ENCODE peak calls at places on chromosomes 13 and 19, in six cellular contexts. M is A673; H is CD4-positive, alpha-beta T cell; O is GM23248; S is psoas muscle; U is heart left ventricle. L is an unnamed sample.

GRCh38 chr19:53808710-53809125 is 15.4 kb downstream of the NLRP12 start:
- DNase-seq in M (peak; percentile 62), H (no peak), O (peak; percentile 70), S (no peak), U (no peak), L (no peak)

GRCh38 chr13:28679628-28680027 is 20.7 kb downstream of the POMP start:
- DNase-seq in M (peak; percentile 27), H (no peak), O (peak; percentile 61), S (no peak), U (no peak), L (no peak)

GRCh38 chr13:28099396-28100148 is 804 bp downstream of the FLT3 start:
- DNase-seq in M (no peak), H (no peak), O (no peak), S (no peak), U (no peak), L (no peak)

GRCh38 chr19:53193534-53194222 is 520 bp upstream of the ZNF665 start:
- DNase-seq in M (no peak), H (no peak), O (no peak), S (no peak), U (no peak), L (no peak)

GRCh38 chr19:30144242-30144758 is 202.3 kb downstream of the URI1 start:
- DNase-seq in M (no peak), H (no peak), O (no peak), S (no peak), U (no peak), L (no peak)

GRCh38 chr19:12639901-12640613 is 26.5 kb downstream of the MAN2B1 start:
- DNase-seq in M (peak; percentile 87), H (peak; percentile 79), O (peak; percentile 95), S (peak; percentile 82), U (peak; percentile 79), L (peak; percentile 45)

GRCh38 chr19:30281903-30282302 is 90.3 kb upstream of the ZNF536 start:
- DNase-seq in M (no peak), H (no peak), O (peak; percentile 1), S (no peak), U (no peak), L (no peak)

GRCh38 chr13:73273737-73274136 is 214.9 kb downstream of the KLF5 start:
- DNase-seq in M (peak; percentile 62), H (no peak), O (peak; percentile 73), S (no peak), U (no peak), L (no peak)

GRCh38 chr19:49020931-49021895 is 2.9 kb downstream of the CGB3 start:
- DNase-seq in M (no peak), H (no peak), O (peak; percentile 42), S (no peak), U (no peak), L (no peak)

GRCh38 chr13:38042771-38043170 is 173.2 kb upstream of the TRPC4 start:
- DNase-seq in M (peak; percentile 55), H (no peak), O (peak; percentile 55), S (no peak), U (no peak), L (no peak)

GRCh38 chr19:22882797-22883196 is 50.7 kb downstream of the ZNF723 start:
- DNase-seq in M (peak; percentile 40), H (no peak), O (peak; percentile 27), S (no peak), U (no peak), L (no peak)

GRCh38 chr13:75055296-75055695 is 426.7 kb downstream of the TBC1D4 start:
- DNase-seq in M (no peak), H (no peak), O (no peak), S (no peak), U (no peak), L (no peak)

GRCh38 chr13:50668882-50669281 is 174.6 kb downstream of the DLEU7 start:
- DNase-seq in M (no peak), H (no peak), O (no peak), S (no peak), U (no peak), L (no peak)

GRCh38 chr19:6800991-6801396 is 28.5 kb downstream of the VAV1 start:
- DNase-seq in M (no peak), H (no peak), O (peak; percentile 86), S (no peak), U (no peak), L (no peak)

GRCh38 chr13:22549126-22549525 is 631.7 kb upstream of the SGCG start:
- DNase-seq in M (no peak), H (no peak), O (no peak), S (no peak), U (no peak), L (no peak)

GRCh38 chr13:27482996-27483395 is 32.6 kb upstream of the MTIF3 start:
- DNase-seq in M (no peak), H (no peak), O (no peak), S (no peak), U (no peak), L (no peak)

GRCh38 chr19:50869479-50869878 is 3.8 kb upstream of the KLK2 start:
- DNase-seq in M (no peak), H (no peak), O (no peak), S (no peak), U (no peak), L (no peak)

GRCh38 chr19:50875795-50876422 is 2.7 kb downstream of the KLK2 start:
- DNase-seq in M (no peak), H (no peak), O (no peak), S (no peak), U (no peak), L (no peak)

GRCh38 chr19:50874185-50874584 is 946 bp downstream of the KLK2 start:
- DNase-seq in M (no peak), H (no peak), O (no peak), S (no peak), U (no peak), L (no peak)

GRCh38 chr19:50873056-50873455 is at the start of gene KLK2:
- DNase-seq in M (no peak), H (no peak), O (no peak), S (no peak), U (no peak), L (no peak)

DNA sequence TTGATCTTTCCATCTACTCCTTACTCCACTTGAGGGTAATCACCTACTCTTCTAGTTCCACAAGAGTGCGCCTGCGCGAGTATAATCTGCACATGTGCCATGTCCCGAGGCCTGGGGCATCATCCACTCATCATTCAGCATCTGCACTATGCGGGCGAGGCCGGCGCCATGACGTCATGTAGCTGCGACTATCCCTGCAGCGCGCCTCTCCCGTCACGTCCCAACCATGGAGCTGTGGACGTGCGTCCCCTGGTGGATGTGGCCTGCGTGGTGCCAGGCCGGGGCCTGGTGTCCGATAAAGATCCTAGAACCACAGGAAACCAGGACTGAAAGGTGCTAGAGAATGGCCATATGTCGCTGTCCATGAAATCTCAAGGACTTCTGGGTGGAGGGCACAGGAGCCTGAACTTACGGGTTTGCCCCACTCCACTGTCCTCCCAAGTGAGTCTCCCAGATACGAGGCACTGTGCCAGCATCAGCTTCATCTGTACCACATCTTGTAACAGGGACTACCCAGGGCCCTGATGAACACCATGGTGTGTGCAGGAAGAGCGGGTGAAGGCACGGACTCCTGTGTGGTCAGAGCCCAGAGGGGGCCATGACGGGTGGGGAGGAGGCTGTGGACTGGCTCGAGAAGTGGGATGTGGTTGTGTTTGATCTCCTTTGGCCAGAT is 2.7 kb upstream of the KLK2 start:
- DNase-seq in M (no peak), H (no peak), O (no peak), S (no peak), U (no peak), L (no peak)
- H3K27me3 ChIP-seq in M (peaks cover 97% of the 10 kb centered on the region), H (peaks cover 45% of the 10 kb centered on the region), O (no peaks in the 10 kb centered on the region), S (peaks cover 6% of the 10 kb centered on the region), U (peaks cover 38% of the 10 kb centered on the region), L (no peaks in the 10 kb centered on the region)

GRCh38 chr19:35559281-35559659 is 4.2 kb downstream of the ATP4A start:
- DNase-seq in M (no peak), H (no peak), O (no peak), S (no peak), U (no peak), L (no peak)
- H3K27me3 ChIP-seq in M (peaks cover 22% of the 10 kb centered on the region), H (peaks cover 36% of the 10 kb centered on the region), O (peaks cover 14% of the 10 kb centered on the region), S (no peaks in the 10 kb centered on the region), U (peaks cover 45% of the 10 kb centered on the region), L (no peaks in the 10 kb centered on the region)

DNA sequence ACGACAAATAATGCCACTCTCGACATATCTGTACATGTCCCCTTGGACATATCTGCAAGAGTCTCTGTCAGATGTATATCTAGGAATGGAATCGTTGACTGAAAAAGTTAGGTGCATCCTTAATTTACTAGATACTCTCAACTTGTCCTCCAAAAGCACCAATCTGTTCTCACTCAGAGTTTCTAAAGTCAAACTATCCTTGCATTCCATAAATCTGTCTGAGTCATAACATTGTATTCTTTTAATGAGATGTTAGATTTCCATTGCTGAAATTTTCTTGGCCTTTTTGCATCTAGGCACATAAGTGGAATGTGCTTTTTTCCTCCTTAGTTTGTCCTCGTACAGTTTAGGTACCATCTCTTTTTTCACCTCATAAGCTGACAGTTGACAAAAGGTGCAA is 139.8 kb downstream of the PTPRS start:
- DNase-seq in M (no peak), H (no peak), O (peak; percentile 52), S (no peak), U (no peak), L (no peak)
- H3K27me3 ChIP-seq in M (no peaks in the 10 kb centered on the region), H (no peaks in the 10 kb centered on the region), O (no peaks in the 10 kb centered on the region), S (no peaks in the 10 kb centered on the region), U (no peaks in the 10 kb centered on the region), L (no peaks in the 10 kb centered on the region)

GRCh38 chr13:112955956-112956355 is 13.1 kb upstream of the MCF2L start:
- DNase-seq in M (no peak), H (no peak), O (no peak), S (no peak), U (no peak), L (no peak)
- H3K27me3 ChIP-seq in M (peaks cover 16% of the 10 kb centered on the region), H (no peaks in the 10 kb centered on the region), O (peaks cover 59% of the 10 kb centered on the region), S (no peaks in the 10 kb centered on the region), U (no peaks in the 10 kb centered on the region), L (no peaks in the 10 kb centered on the region)

GRCh38 chr19:41937525-41937924 is 9.3 kb upstream of the ERFL start:
- DNase-seq in M (no peak), H (no peak), O (no peak), S (no peak), U (no peak), L (no peak)

GRCh38 chr19:41936416-41936850 is 8.2 kb upstream of the ERFL start:
- DNase-seq in M (no peak), H (peak; percentile 39), O (peak; percentile 75), S (no peak), U (no peak), L (no peak)

GRCh38 chr19:41936961-41937360 is 8.7 kb upstream of the ERFL start:
- DNase-seq in M (no peak), H (no peak), O (no peak), S (no peak), U (no peak), L (no peak)

GRCh38 chr19:41934849-41935374 is 6.7 kb upstream of the ERFL start:
- DNase-seq in M (peak; percentile 79), H (peak; percentile 75), O (peak; percentile 60), S (peak; percentile 58), U (peak; percentile 70), L (no peak)

GRCh38 chr19:41935781-41936415 is 7.6 kb upstream of the ERFL start:
- DNase-seq in M (no peak), H (no peak), O (peak; percentile 72), S (no peak), U (no peak), L (no peak)
- H3K27me3 ChIP-seq in M (no peaks in the 10 kb centered on the region), H (no peaks in the 10 kb centered on the region), O (peaks cover 30% of the 10 kb centered on the region), S (no peaks in the 10 kb centered on the region), U (peaks cover 54% of the 10 kb centered on the region), L (peaks cover 9% of the 10 kb centered on the region)

DNA sequence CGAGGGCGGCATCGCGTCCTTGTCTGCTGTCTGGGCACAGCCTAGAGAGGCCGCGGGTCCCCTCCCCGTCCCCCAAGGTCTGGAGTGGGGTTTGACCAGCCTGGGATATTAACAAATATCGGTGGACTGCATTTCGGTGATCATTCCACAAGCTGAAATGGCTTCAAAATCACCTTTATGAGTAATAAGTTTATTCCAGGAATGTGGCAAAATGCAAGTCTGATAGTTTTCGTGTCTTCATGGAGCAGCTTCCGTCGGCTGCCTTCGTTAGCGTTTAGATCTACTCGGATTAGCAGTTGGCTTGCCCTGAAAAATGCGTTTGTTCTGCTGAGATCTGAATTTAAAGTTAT is 1.1 kb upstream of the GJA3 start:
- DNase-seq in M (no peak), H (no peak), O (no peak), S (no peak), U (no peak), L (no peak)
- H3K27me3 ChIP-seq in M (peaks cover 37% of the 10 kb centered on the region), H (peaks cover 51% of the 10 kb centered on the region), O (peaks cover 7% of the 10 kb centered on the region), S (no peaks in the 10 kb centered on the region), U (peaks cover 51% of the 10 kb centered on the region), L (peaks cover 20% of the 10 kb centered on the region)